ENCODE peak calls at places on chromosome 2, in six cellular contexts. O is IMR-90, K is mesendoderm, A is neuronal stem cell, L is mesenchymal stem cell, R is H1. F is an unnamed sample.

GRCh38 chr2:109392140-109392539 is 221.6 kb downstream of the SEPTIN10 start:
- DNase-seq in O (no peak), K (no peak), A (no peak), L (no peak), R (no peak), F (no peak)

GRCh38 chr2:26001743-26002341 is 19.5 kb upstream of the KIF3C start:
- DNase-seq in O (peak), K (no peak), A (no peak), L (no peak), R (no peak), F (no peak)

GRCh38 chr2:68317971-68318685 is 1.6 kb downstream of the CNRIP1 start:
- DNase-seq in O (no peak), K (no peak), A (no peak), L (no peak), R (no peak), F (no peak)

GRCh38 chr2:237727363-237727762 is 71.2 kb upstream of the RBM44 start:
- DNase-seq in O (peak), K (no peak), A (no peak), L (no peak), R (no peak), F (no peak)

GRCh38 chr2:176595986-176596385 is 326.7 kb downstream of the MTX2 start:
- DNase-seq in O (peak), K (no peak), A (no peak), L (no peak), R (no peak), F (no peak)

GRCh38 chr2:223855426-223855825 is 18.0 kb upstream of the AP1S3 start:
- DNase-seq in O (peak), K (no peak), A (no peak), L (no peak), R (no peak), F (no peak)

GRCh38 chr2:120586507-120587283 is 149.0 kb upstream of the GLI2 start:
- DNase-seq in O (no peak), K (peak), A (peak), L (no peak), R (no peak), F (peak)

GRCh38 chr2:43105586-43106562 is 120.5 kb downstream of the ZFP36L2 start:
- DNase-seq in O (peak), K (peak), A (no peak), L (peak), R (no peak), F (no peak)

GRCh38 chr2:158773121-158773520 is 22.0 kb upstream of the DAPL1 start:
- DNase-seq in O (peak), K (no peak), A (no peak), L (no peak), R (no peak), F (no peak)

GRCh38 chr2:78125042-78125441 is 602.9 kb upstream of the LRRTM4 start:
- DNase-seq in O (no peak), K (no peak), A (no peak), L (no peak), R (no peak), F (no peak)

GRCh38 chr2:190444954-190445353 is 36.8 kb downstream of the MFSD6 start:
- DNase-seq in O (no peak), K (no peak), A (no peak), L (no peak), R (no peak), F (no peak)

GRCh38 chr2:43225093-43225787 is 1.2 kb downstream of the ZFP36L2 start:
- DNase-seq in O (peak), K (peak), A (peak), L (peak), R (no peak), F (peak)

GRCh38 chr2:127770973-127771735 is 39.8 kb downstream of the WDR33 start:
- DNase-seq in O (peak), K (no peak), A (no peak), L (peak), R (no peak), F (no peak)

GRCh38 chr2:145374165-145374564 is 854.2 kb upstream of the ZEB2 start:
- DNase-seq in O (no peak), K (no peak), A (no peak), L (no peak), R (no peak), F (no peak)

GRCh38 chr2:77521931-77522470 is at the start of gene LRRTM4:
- DNase-seq in O (no peak), K (peak), A (peak), L (peak), R (no peak), F (peak)

GRCh38 chr2:202479090-202479489 is 103.0 kb downstream of the BMPR2 start:
- DNase-seq in O (peak), K (no peak), A (no peak), L (no peak), R (no peak), F (no peak)

GRCh38 chr2:20423847-20424246 is 23.0 kb upstream of the RHOB start:
- DNase-seq in O (no peak), K (no peak), A (no peak), L (peak), R (no peak), F (peak)

GRCh38 chr2:100383306-100383705 is 34.2 kb downstream of the CHST10 start:
- DNase-seq in O (no peak), K (no peak), A (no peak), L (no peak), R (no peak), F (no peak)

GRCh38 chr2:127706215-127706990 is 5.1 kb downstream of the SFT2D3 start:
- DNase-seq in O (no peak), K (peak), A (no peak), L (no peak), R (no peak), F (no peak)

GRCh38 chr2:135072125-135072997 is 20.3 kb downstream of the RAB3GAP1 start:
- DNase-seq in O (no peak), K (peak), A (peak), L (no peak), R (no peak), F (no peak)

GRCh38 chr2:46339676-46340459 is 42.7 kb downstream of the EPAS1 start:
- DNase-seq in O (peak), K (no peak), A (no peak), L (peak), R (no peak), F (no peak)

GRCh38 chr2:16013571-16013970 is 73.2 kb downstream of the MYCN start:
- DNase-seq in O (no peak), K (no peak), A (no peak), L (no peak), R (no peak), F (no peak)
- H4K8ac ChIP-seq in O (no peak), K (no peak), A (no peak), L (no peak), R (peak), F (no peak)

DNA sequence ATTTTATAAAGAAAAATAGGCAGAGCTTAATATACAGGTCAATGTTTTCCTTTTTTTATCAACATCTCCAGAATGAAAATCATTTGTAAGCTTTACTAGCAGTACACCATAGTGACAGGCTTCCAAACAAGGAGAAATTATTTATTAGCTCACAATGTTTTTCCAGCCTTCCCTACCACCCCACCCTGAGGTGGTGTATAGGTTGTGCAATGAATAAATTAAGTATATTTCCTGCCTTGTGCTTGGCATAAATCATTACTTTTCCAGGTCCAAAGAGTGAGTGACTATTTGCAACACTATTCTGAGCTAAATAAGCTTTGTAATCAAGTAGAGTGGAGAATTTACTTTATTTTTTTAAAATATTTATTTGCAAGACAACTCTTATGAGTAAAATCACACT is 876.2 kb upstream of the POU3F3 start:
- DNase-seq in O (no peak), K (no peak), A (no peak), L (no peak), R (no peak), F (no peak)
- H4K8ac ChIP-seq in O (no peak), K (no peak), A (no peak), L (no peak), R (no peak), F (no peak)

DNA sequence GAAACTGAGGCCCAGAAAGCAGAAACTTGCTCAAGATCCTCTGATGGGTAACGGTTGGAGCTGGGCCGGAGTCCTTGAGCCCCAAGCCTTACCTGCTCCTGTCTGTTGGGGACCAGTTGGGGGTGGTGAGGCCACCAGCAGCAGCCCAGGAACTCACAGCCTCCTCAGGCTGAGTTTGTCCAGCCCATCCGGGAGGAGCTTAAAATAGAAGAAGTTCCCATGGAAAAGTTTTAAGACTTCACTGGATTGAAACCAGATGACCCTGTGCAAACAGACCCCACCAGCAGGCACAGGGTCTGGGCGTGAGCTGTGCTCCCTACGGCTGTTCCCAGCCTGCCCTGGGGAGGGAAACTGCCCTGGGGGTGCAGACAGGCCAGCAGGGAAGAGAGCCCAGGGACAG is 40.6 kb upstream of the FOSL2 start:
- DNase-seq in O (no peak), K (no peak), A (no peak), L (peak), R (no peak), F (no peak)
- H4K8ac ChIP-seq in O (no peak), K (no peak), A (no peak), L (peak), R (no peak), F (peak)

DNA sequence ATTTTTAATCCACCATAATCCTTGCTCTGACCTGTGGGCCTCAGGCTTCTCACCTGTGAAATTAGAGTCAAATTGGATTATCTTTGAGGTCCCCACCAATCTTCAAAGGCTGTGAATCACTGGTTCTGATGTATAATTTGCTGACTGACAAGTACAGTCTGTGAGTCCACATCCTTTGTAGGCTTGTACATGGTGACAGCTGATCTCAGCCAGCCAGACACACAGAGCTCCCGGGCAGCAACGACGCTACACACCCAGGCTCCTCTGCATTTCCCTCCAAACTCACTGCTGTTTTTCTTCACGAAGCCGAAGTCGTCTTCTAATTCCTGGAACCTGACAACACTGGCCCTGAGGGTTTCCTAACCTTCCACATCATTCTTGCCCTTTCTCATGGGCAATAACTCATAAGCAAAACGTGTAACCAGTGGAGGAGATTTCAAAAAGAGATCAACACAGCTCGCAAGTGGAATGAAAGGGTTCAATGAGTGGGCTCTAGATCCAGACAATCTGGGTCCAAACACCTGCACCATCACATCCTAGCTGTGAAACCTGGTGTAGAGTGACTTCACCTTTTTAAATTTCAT is 37.9 kb upstream of the EVA1A start:
- DNase-seq in O (no peak), K (no peak), A (no peak), L (no peak), R (no peak), F (no peak)
- H4K8ac ChIP-seq in O (no peak), K (no peak), A (no peak), L (no peak), R (no peak), F (no peak)

GRCh38 chr2:221042926-221043325 is 529.2 kb downstream of the EPHA4 start:
- DNase-seq in O (peak), K (no peak), A (no peak), L (no peak), R (no peak), F (no peak)
- H4K8ac ChIP-seq in O (no peak), K (no peak), A (no peak), L (no peak), R (no peak), F (no peak)

GRCh38 chr2:160238392-160238791 is 38.3 kb upstream of the ITGB6 start:
- DNase-seq in O (no peak), K (no peak), A (no peak), L (no peak), R (no peak), F (no peak)
- H4K8ac ChIP-seq in O (no peak), K (no peak), A (no peak), L (no peak), R (no peak), F (no peak)

GRCh38 chr2:17615728-17616351 is 75.3 kb downstream of the VSNL1 start:
- DNase-seq in O (peak), K (no peak), A (no peak), L (peak), R (no peak), F (no peak)
- H4K8ac ChIP-seq in O (no peak), K (no peak), A (no peak), L (peak), R (no peak), F (no peak)

DNA sequence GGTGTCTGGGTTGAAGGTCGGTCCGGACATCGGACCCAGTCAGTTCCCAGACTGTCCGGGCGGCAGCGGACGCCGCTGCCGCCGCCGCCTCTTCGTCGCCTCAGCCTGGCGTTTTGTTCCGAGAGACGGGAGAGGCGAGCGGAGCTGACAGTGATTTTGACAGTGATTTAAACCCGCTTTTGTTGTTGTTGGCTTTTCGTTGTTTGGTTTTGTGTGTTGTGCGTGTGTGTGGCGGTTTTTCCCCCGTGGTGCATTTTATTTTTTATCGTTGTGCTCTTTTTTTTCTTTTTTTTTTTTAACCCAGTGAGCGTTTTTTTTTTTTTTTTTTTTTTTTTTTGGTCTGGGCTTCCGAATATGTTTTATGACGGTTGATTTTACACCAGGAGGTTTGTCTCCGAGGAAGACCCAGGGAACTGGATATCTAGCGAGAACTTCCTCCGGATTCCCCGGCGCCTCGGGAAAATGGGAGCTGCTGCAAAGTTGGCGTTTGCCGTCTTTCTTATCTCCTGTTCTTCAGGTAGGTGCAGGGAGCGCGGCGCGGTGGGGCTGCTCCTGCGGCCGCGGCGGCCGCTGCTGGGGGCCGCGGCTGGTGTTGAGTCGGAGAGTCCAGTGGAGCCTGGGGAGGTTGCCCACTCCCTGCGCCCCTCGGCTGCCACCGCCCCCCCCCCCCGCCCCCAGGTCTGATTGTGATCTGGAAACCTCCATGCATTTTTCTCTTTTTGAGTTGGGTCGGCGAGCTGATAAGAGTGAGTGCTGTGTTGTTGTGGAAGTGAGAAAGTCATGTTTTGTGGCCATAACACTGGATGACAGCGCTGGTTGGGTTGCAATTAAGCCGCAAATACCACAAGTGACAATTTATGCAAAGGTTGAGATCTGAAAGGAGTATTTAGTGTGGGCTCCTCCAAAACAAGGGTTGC is at the start of gene ACVR2A:
- DNase-seq in O (peak), K (peak), A (peak), L (peak), R (no peak), F (peak)
- H4K8ac ChIP-seq in O (peak), K (peak), A (no peak), L (peak), R (peak), F (no peak)

GRCh38 chr2:207049122-207049521 is 109.8 kb downstream of the CPO start:
- DNase-seq in O (no peak), K (no peak), A (no peak), L (no peak), R (no peak), F (no peak)
- H4K8ac ChIP-seq in O (no peak), K (no peak), A (no peak), L (no peak), R (no peak), F (no peak)